ENCODE peak calls at places on chromosomes 5 and 9, in seven cellular contexts. B is fibroblast of lung, T is AG09309, G is heart right ventricle, Z is IMR-90, W is sigmoid colon, I is heart left ventricle. S is an unnamed sample.

GRCh38 chr9:36976371-36977030 is 57.6 kb downstream of the PAX5 start:
- DNase-seq in I (peak; percentile 9), T (no peak), B (no peak), Z (no peak), W (no peak), G (no peak), S (no peak)

GRCh38 chr5:125654392-125654791 is 768.8 kb upstream of the GRAMD2B start:
- DNase-seq in I (no peak), Z (no peak), T (no peak), G (no peak), W (no peak), B (no peak), S (no peak)

GRCh38 chr9:121604242-121604641 is 47.2 kb upstream of the DAB2IP start:
- DNase-seq in G (no peak), T (no peak), B (peak; percentile 18), Z (no peak), I (no peak), W (peak; percentile 80), S (no peak)

GRCh38 chr5:137192293-137192743 is 306.8 kb downstream of the SPOCK1 start:
- DNase-seq in Z (peak; percentile 73), T (peak; percentile 31), I (no peak), B (peak; percentile 84), W (no peak), G (no peak), S (no peak)

GRCh38 chr5:77003246-77003645 is 27.0 kb upstream of the AGGF1 start:
- DNase-seq in G (no peak), I (no peak), Z (no peak), T (no peak), B (peak; percentile 39), W (no peak), S (no peak)

GRCh38 chr9:81595887-81596558 is 93.3 kb downstream of the TLE1 start:
- DNase-seq in B (no peak), Z (no peak), I (no peak), T (no peak), W (no peak), G (no peak), S (no peak)

GRCh38 chr5:132479812-132480441 is 10.6 kb downstream of the IRF1 start:
- DNase-seq in W (peak; percentile 19), Z (no peak), T (no peak), I (peak; percentile 10), G (no peak), B (no peak), S (no peak)

GRCh38 chr5:91245871-91246270 is 137.2 kb downstream of the ARRDC3 start:
- DNase-seq in G (no peak), T (no peak), B (no peak), W (no peak), Z (peak; percentile 17), I (no peak), S (no peak)

GRCh38 chr5:59058237-59058636 is 475.4 kb downstream of the RAB3C start:
- DNase-seq in B (no peak), Z (no peak), G (no peak), I (no peak), W (no peak), T (no peak), S (no peak)

GRCh38 chr5:107542831-107543231 is 127.9 kb downstream of the EFNA5 start:
- DNase-seq in T (peak; percentile 21), Z (peak; percentile 40), G (peak; percentile 61), W (peak; percentile 92), I (peak; percentile 75), B (peak; percentile 73), S (no peak)

GRCh38 chr9:101173907-101174306 is 145.4 kb downstream of the PLPPR1 start:
- DNase-seq in G (no peak), Z (no peak), W (no peak), T (no peak), B (no peak), I (no peak), S (no peak)

GRCh38 chr9:33942471-33943083 is 106.1 kb downstream of the UBAP2 start:
- DNase-seq in W (no peak), B (peak; percentile 75), Z (peak; percentile 93), I (no peak), G (no peak), T (peak; percentile 14), S (peak; percentile 71)

GRCh38 chr5:132060501-132061161 is at the start of gene IL3:
- DNase-seq in B (no peak), Z (no peak), T (no peak), W (peak; percentile 26), I (peak; percentile 23), G (no peak), S (no peak)

GRCh38 chr5:143051244-143052058 is 281.3 kb downstream of the ARHGAP26 start:
- DNase-seq in I (no peak), T (peak; percentile 84), Z (peak; percentile 90), G (no peak), B (peak; percentile 91), W (no peak), S (peak; percentile 80)

GRCh38 chr5:125485003-125485641 is 738.7 kb upstream of the ZNF608 start:
- DNase-seq in W (peak; percentile 88), I (no peak), T (peak; percentile 99), Z (peak; percentile 97), G (no peak), B (peak; percentile 100), S (peak; percentile 98)

GRCh38 chr9:91843623-91844111 is 106.4 kb downstream of the ROR2 start:
- DNase-seq in B (no peak), W (peak; percentile 82), G (no peak), Z (no peak), I (no peak), T (no peak), S (no peak)

GRCh38 chr5:21024966-21025365 is 1037.0 kb upstream of the CDH18 start:
- DNase-seq in T (no peak), G (no peak), I (no peak), W (no peak), Z (no peak), B (no peak), S (no peak)

GRCh38 chr9:80369641-80370040 is 797.9 kb downstream of the TLE4 start:
- DNase-seq in T (no peak), B (no peak), W (no peak), I (no peak), Z (no peak), G (no peak), S (no peak)

GRCh38 chr9:114392749-114393112 is 4.9 kb upstream of the AKNA start:
- DNase-seq in G (no peak), Z (no peak), T (no peak), B (no peak), I (no peak), W (no peak), S (no peak)

GRCh38 chr5:125232779-125233230 is 486.4 kb upstream of the ZNF608 start:
- DNase-seq in I (no peak), B (peak; percentile 93), T (peak; percentile 90), G (no peak), Z (peak; percentile 86), W (no peak), S (peak; percentile 62)

GRCh38 chr9:5549671-5550650 is 39.6 kb downstream of the PDCD1LG2 start:
- DNase-seq in B (peak; percentile 85), W (no peak), I (no peak), T (peak; percentile 28), Z (peak; percentile 70), G (no peak), S (no peak)

GRCh38 chr9:137760426-137760825 is 117.2 kb upstream of the CACNA1B start:
- DNase-seq in I (no peak), W (peak; percentile 20), G (no peak), T (no peak), Z (peak; percentile 13), B (peak; percentile 79), S (no peak)

GRCh38 chr9:93216072-93216364 is 32.1 kb downstream of the WNK2 start:
- DNase-seq in G (no peak), B (no peak), Z (no peak), W (no peak), I (no peak), T (no peak), S (no peak)

GRCh38 chr9:72534931-72535330 is 13.5 kb downstream of the TMC1 start:
- DNase-seq in G (no peak), Z (peak; percentile 26), B (peak; percentile 29), T (no peak), I (no peak), W (no peak), S (no peak)

GRCh38 chr9:3506164-3506563 is 19.6 kb downstream of the RFX3 start:
- DNase-seq in B (no peak), I (no peak), T (no peak), G (no peak), W (no peak), Z (no peak), S (no peak)

GRCh38 chr9:3508078-3508431 is 17.7 kb downstream of the RFX3 start:
- DNase-seq in I (no peak), B (no peak), W (no peak), T (no peak), Z (no peak), G (no peak), S (no peak)

GRCh38 chr9:3508531-3509374 is 17.0 kb downstream of the RFX3 start:
- DNase-seq in Z (peak; percentile 37), W (no peak), G (no peak), T (no peak), B (peak; percentile 60), I (no peak), S (no peak)

GRCh38 chr9:3509926-3510325 is 15.9 kb downstream of the RFX3 start:
- DNase-seq in T (no peak), G (no peak), W (no peak), I (no peak), B (no peak), Z (no peak), S (no peak)

GRCh38 chr9:3507395-3508077 is 18.3 kb downstream of the RFX3 start:
- DNase-seq in G (no peak), W (no peak), I (no peak), B (no peak), T (no peak), Z (no peak), S (no peak)
- H3K4me3 ChIP-seq in G (no peak overlapping the region), W (no peak overlapping the region), I (no peak overlapping the region), B (no peak overlapping the region), T (no peak overlapping the region), Z (no peak overlapping the region), S (no peak overlapping the region)

GRCh38 chr5:147393866-147394265 is 116.0 kb downstream of the DPYSL3 start:
- DNase-seq in I (no peak), W (no peak), G (peak; percentile 16), Z (no peak), B (no peak), T (no peak), S (no peak)
- TF ChIP-seq CTCF in I (no peak), W (peak; percentile 28), G (no peak), Z (peak; percentile 20), B (peak; percentile 29), T (peak; percentile 21), S (peak; percentile 10)

GRCh38 chr9:129436751-129437625 is 183.9 kb downstream of the C9orf50 start:
- DNase-seq in G (peak; percentile 76), W (peak; percentile 83), I (peak; percentile 84), Z (peak; percentile 57), T (no peak), B (peak; percentile 74), S (no peak)
- H3K4me3 ChIP-seq in G (peak overlapping the region; percentile 61), W (peak overlapping the region; percentile 63), I (peak overlapping the region; percentile 44), Z (peak overlapping the region; percentile 51), T (peak overlapping the region; percentile 47), B (peak overlapping the region; percentile 40), S (peak overlapping the region; percentile 57)

DNA sequence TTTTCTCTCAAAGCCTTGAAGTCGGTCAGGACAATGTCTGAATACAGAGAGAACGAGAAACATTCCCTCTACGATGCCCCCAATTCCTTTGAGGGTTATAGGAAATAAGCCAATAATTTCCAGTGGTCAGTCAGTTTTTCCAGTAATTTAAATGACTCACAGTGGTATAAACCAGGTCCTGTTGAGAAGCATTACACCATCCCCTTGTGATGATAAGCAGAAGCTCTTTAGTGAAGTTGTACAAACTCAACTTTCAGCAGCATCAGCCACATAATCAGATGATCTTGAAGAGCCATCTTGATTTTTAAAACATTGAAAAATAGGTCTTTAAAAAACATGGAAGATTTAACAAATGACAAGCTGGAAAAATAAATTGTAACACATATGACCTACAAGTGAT is 173.9 kb upstream of the ZNF462 start:
- DNase-seq in W (no peak), G (no peak), I (no peak), Z (no peak), T (no peak), B (peak; percentile 35), S (no peak)
- TF ChIP-seq CTCF in W (no peak), G (no peak), I (no peak), Z (no peak), T (no peak), B (no peak), S (no peak)